ENCODE peak calls at places on chromosome 5, in six cellular contexts. D is ascending aorta, Z is heart right ventricle, R is fibroblast of lung, G is neural progenitor cell, Y is heart left ventricle. T is an unnamed sample.

GRCh38 chr5:7015586-7016256 is 302.5 kb downstream of the TENT4A start:
- DNase-seq in G (peak; percentile 33), D (no peak), Z (no peak), R (no peak), Y (no peak), T (no peak)

GRCh38 chr5:56705217-56705616 is 110.1 kb upstream of the MAP3K1 start:
- DNase-seq in G (no peak), Z (no peak), Y (no peak), D (no peak), R (no peak), T (no peak)

GRCh38 chr5:1429066-1429465 is 16.2 kb downstream of the SLC6A3 start:
- DNase-seq in Y (no peak), Z (no peak), D (peak; percentile 30), R (no peak), G (no peak), T (no peak)

GRCh38 chr5:98031496-98031895 is 742.0 kb upstream of the RGMB start:
- DNase-seq in Z (no peak), G (no peak), R (no peak), D (no peak), Y (no peak), T (no peak)

GRCh38 chr5:36398137-36398536 is 96.4 kb upstream of the RANBP3L start:
- DNase-seq in G (peak; percentile 47), Z (no peak), Y (no peak), D (no peak), R (peak; percentile 67), T (no peak)

GRCh38 chr5:150001660-150002493 is 1.3 kb downstream of the HMGXB3 start:
- DNase-seq in Y (peak; percentile 44), R (peak; percentile 78), D (no peak), Z (no peak), G (peak; percentile 75), T (no peak)

GRCh38 chr5:38809388-38810359 is 36.1 kb upstream of the OSMR start:
- DNase-seq in Y (peak; percentile 83), D (peak; percentile 86), R (peak; percentile 97), Z (peak; percentile 76), G (peak; percentile 93), T (peak; percentile 87)

GRCh38 chr5:150763023-150763793 is 4.4 kb upstream of the DCTN4 start:
- DNase-seq in Y (peak; percentile 73), R (peak; percentile 68), G (no peak), D (peak; percentile 82), Z (peak; percentile 47), T (peak; percentile 91)

GRCh38 chr5:92042237-92042636 is 659.1 kb upstream of the ARRDC3 start:
- DNase-seq in D (no peak), R (no peak), G (no peak), Z (no peak), Y (no peak), T (no peak)

GRCh38 chr5:139816566-139816965 is 21.0 kb downstream of the PSD2 start:
- DNase-seq in R (no peak), Z (no peak), Y (no peak), G (no peak), D (no peak), T (no peak)

GRCh38 chr5:155147222-155147621 is 133.7 kb downstream of the KIF4B start:
- DNase-seq in Y (no peak), Z (no peak), D (no peak), G (no peak), R (peak; percentile 3), T (no peak)

GRCh38 chr5:139682016-139682975 is 34.1 kb downstream of the CXXC5 start:
- DNase-seq in G (peak; percentile 4), R (no peak), D (no peak), Y (peak; percentile 24), Z (no peak), T (no peak)

GRCh38 chr5:170480277-170480676 is 23.5 kb upstream of the KCNIP1 start:
- DNase-seq in D (no peak), Y (no peak), G (no peak), R (no peak), Z (no peak), T (no peak)

GRCh38 chr5:135456238-135457099 is 4.3 kb upstream of the TIFAB start:
- DNase-seq in D (peak; percentile 74), R (peak; percentile 35), G (no peak), Y (peak; percentile 62), Z (no peak), T (peak; percentile 73)

GRCh38 chr5:56123531-56124243 is 109.4 kb downstream of the ANKRD55 start:
- DNase-seq in R (peak; percentile 99), Z (peak; percentile 37), Y (peak; percentile 77), G (peak; percentile 69), D (peak; percentile 66), T (peak; percentile 75)

GRCh38 chr5:111425205-111425604 is 87.1 kb downstream of the STARD4 start:
- DNase-seq in R (no peak), Y (no peak), Z (no peak), G (no peak), D (no peak), T (no peak)

GRCh38 chr5:154302181-154302580 is 111.6 kb downstream of the GALNT10 start:
- DNase-seq in G (no peak), Z (peak; percentile 74), R (peak; percentile 86), Y (peak; percentile 71), D (peak; percentile 76), T (peak; percentile 63)

GRCh38 chr5:173053041-173053440 is 3.1 kb upstream of the CREBRF start:
- DNase-seq in G (no peak), Z (no peak), D (no peak), Y (no peak), R (no peak), T (no peak)

GRCh38 chr5:43769576-43770352 is 166.8 kb downstream of the NNT start:
- DNase-seq in D (peak; percentile 80), R (peak; percentile 99), Y (peak; percentile 34), G (no peak), Z (no peak), T (peak; percentile 81)

GRCh38 chr5:16492398-16493175 is 27.0 kb upstream of the ZNF622 start:
- DNase-seq in G (peak; percentile 8), Z (peak; percentile 34), D (no peak), R (peak; percentile 36), Y (peak; percentile 55), T (no peak)

GRCh38 chr5:101687630-101688029 is 608.5 kb downstream of the SLCO4C1 start:
- DNase-seq in Y (no peak), D (no peak), R (peak; percentile 38), Z (no peak), G (no peak), T (no peak)

GRCh38 chr5:116454417-116454927 is 120.2 kb downstream of the SEMA6A start:
- DNase-seq in Y (no peak), R (peak; percentile 90), G (peak; percentile 69), D (no peak), Z (no peak), T (no peak)

GRCh38 chr5:13932006-13932405 is 12.5 kb downstream of the DNAH5 start:
- DNase-seq in D (no peak), G (no peak), R (no peak), Y (no peak), Z (no peak), T (no peak)

GRCh38 chr5:140637722-140638473 is 1.4 kb upstream of the TMCO6 start:
- DNase-seq in Z (no peak), G (no peak), R (no peak), D (no peak), Y (no peak), T (no peak)

GRCh38 chr5:64587370-64587769 is 81.6 kb downstream of the RGS7BP start:
- DNase-seq in Y (no peak), D (no peak), G (no peak), Z (no peak), R (no peak), T (no peak)

GRCh38 chr5:33984671-33985124 is at the start of gene SLC45A2:
- DNase-seq in G (no peak), Z (no peak), R (no peak), Y (no peak), D (no peak), T (no peak)

GRCh38 chr5:61229416-61229815 is 67.1 kb upstream of the SMIM15 start:
- DNase-seq in Y (no peak), G (no peak), R (no peak), D (no peak), Z (peak; percentile 27), T (no peak)

GRCh38 chr5:76771705-76772405 is 47.0 kb upstream of the F2RL1 start:
- DNase-seq in G (no peak), Y (no peak), D (no peak), Z (no peak), R (peak; percentile 54), T (no peak)

GRCh38 chr5:127648997-127649550 is at the start of gene CTXN3:
- DNase-seq in D (no peak), Y (no peak), Z (no peak), R (no peak), G (peak; percentile 59), T (no peak)
- H3K4me3 ChIP-seq in D (no peak within 1 kb of the TSS), Y (no peak within 1 kb of the TSS), Z (no peak within 1 kb of the TSS), R (no peak within 1 kb of the TSS), G (no peak within 1 kb of the TSS), T (no peak within 1 kb of the TSS)

GRCh38 chr5:161660806-161661205 is 24.7 kb upstream of the GABRA6 start:
- DNase-seq in Z (no peak), G (no peak), D (no peak), R (no peak), Y (no peak), T (no peak)
- H3K4me1 ChIP-seq in Z (no peaks in the 10 kb centered on the region), G (no peaks in the 10 kb centered on the region), D (no peaks in the 10 kb centered on the region), R (no peaks in the 10 kb centered on the region), Y (no peaks in the 10 kb centered on the region), T (no peaks in the 10 kb centered on the region)

GRCh38 chr5:4580772-4581171 is 559.4 kb upstream of the ADAMTS16 start:
- DNase-seq in Z (no peak), Y (no peak), G (no peak), D (no peak), R (no peak), T (no peak)
- H3K4me3 ChIP-seq in Z (no peak overlapping the region), Y (no peak overlapping the region), G (no peak overlapping the region), D (no peak overlapping the region), R (no peak overlapping the region), T (no peak overlapping the region)

GRCh38 chr5:168315991-168316578 is 24.6 kb downstream of the WWC1 start:
- DNase-seq in Z (no peak), R (no peak), G (no peak), D (no peak), Y (no peak), T (no peak)

GRCh38 chr5:168318237-168318636 is 26.8 kb downstream of the WWC1 start:
- DNase-seq in G (no peak), D (no peak), Z (no peak), R (peak; percentile 42), Y (no peak), T (no peak)

GRCh38 chr5:168317096-168317520 is 25.7 kb downstream of the WWC1 start:
- DNase-seq in D (no peak), Y (no peak), G (peak; percentile 38), Z (no peak), R (no peak), T (no peak)

GRCh38 chr5:168315416-168315990 is 24.1 kb downstream of the WWC1 start:
- DNase-seq in G (no peak), Y (no peak), Z (no peak), D (no peak), R (no peak), T (no peak)

DNA sequence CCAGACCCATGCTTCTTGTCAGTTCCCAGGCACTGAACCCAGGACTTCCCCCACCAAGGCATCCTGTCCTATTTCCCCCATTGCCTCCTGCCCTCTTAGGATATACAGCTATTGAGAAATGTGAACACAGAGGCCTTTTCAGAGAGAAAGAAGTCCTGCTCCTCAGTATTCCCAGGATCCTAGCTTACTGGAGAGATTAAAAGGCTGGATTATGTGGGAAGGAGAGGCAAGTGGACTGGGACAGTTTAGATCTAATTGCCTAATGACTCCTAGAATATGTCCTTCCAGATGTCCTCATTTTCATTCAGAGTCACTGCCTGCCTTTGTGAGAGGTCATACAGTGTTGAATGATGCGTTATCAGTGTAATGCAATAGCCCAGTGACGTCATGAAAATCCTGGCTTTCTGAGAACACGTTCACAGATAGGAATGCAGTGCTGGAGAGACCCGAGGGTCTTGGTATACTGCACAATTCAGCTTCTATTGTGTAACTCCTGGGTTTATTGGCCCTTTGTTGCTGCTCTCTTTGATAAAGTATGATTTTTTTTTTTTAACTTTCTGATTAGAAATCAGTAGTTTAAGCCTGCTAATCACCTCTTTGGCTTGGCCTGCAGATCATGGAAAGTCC is 26.2 kb downstream of the WWC1 start:
- DNase-seq in G (peak; percentile 35), Y (no peak), D (no peak), Z (no peak), R (peak; percentile 98), T (no peak)
- H3K4me1 ChIP-seq in G (peaks cover 28% of the 10 kb centered on the region), Y (no peaks in the 10 kb centered on the region), D (no peaks in the 10 kb centered on the region), Z (peaks cover 6% of the 10 kb centered on the region), R (peaks cover 32% of the 10 kb centered on the region), T (no peaks in the 10 kb centered on the region)